ENCODE peak calls at places on chromosomes 12 and 14, in four cellular contexts. A is H9, U is IMR-90, R is H1. B is an unnamed sample.

GRCh38 chr14:23915559-23915958 is 38.0 kb upstream of the DHRS4 start:
- DNase-seq in A (no peak), U (no peak), R (no peak), B (no peak)

GRCh38 chr12:53225635-53226424 is 6.2 kb downstream of the RARG start:
- DNase-seq in A (peak), U (no peak), R (no peak), B (peak)

GRCh38 chr12:55019784-55020183 is at the start of gene NEUROD4:
- DNase-seq in A (peak), U (peak), R (peak), B (peak)

GRCh38 chr12:119176267-119177055 is 2.3 kb upstream of the HSPB8 start:
- DNase-seq in A (peak), U (peak), R (no peak), B (peak)

GRCh38 chr14:75631453-75631831 is 29.2 kb downstream of the ERG28 start:
- DNase-seq in A (peak), U (no peak), R (no peak), B (peak)

GRCh38 chr14:54310151-54310851 is 86.5 kb upstream of the CDKN3 start:
- DNase-seq in A (no peak), U (no peak), R (no peak), B (peak)

GRCh38 chr14:68675233-68675577 is 117.7 kb downstream of the ZFP36L1 start:
- DNase-seq in A (no peak), U (peak), R (no peak), B (no peak)

GRCh38 chr12:10672231-10672868 is 1.5 kb downstream of the STYK1 start:
- DNase-seq in A (no peak), U (no peak), R (no peak), B (no peak)

GRCh38 chr12:64946132-64946829 is 121.8 kb downstream of the TBC1D30 start:
- DNase-seq in A (no peak), U (peak), R (no peak), B (no peak)

GRCh38 chr12:7113389-7113871 is 4.4 kb upstream of the C1RL start:
- DNase-seq in A (no peak), U (peak), R (no peak), B (peak)

DNA sequence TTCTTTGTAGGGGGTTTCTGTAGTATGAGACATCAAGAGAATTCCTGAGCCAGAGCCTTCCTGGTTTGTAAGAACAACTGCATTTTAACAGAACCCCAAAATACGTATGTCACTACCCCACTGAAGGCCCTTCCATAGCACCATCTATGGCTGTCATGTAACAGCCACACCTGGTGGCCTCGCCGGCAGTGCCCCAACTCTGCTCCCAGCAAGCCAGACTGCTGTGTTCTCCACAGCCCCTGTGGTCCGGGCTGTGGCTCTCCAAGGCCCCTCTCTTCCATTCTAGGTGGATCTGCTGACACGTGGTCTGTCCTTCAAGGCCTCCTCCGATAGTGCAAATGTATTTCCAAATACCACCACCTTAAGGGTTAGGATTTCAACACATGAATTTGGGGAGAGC is 9.9 kb upstream of the PPP1R13B start:
- DNase-seq in A (no peak), U (no peak), R (no peak), B (no peak)
- H3K56ac ChIP-seq in A (no peak), U (no peak), R (no peak), B (no peak)

DNA sequence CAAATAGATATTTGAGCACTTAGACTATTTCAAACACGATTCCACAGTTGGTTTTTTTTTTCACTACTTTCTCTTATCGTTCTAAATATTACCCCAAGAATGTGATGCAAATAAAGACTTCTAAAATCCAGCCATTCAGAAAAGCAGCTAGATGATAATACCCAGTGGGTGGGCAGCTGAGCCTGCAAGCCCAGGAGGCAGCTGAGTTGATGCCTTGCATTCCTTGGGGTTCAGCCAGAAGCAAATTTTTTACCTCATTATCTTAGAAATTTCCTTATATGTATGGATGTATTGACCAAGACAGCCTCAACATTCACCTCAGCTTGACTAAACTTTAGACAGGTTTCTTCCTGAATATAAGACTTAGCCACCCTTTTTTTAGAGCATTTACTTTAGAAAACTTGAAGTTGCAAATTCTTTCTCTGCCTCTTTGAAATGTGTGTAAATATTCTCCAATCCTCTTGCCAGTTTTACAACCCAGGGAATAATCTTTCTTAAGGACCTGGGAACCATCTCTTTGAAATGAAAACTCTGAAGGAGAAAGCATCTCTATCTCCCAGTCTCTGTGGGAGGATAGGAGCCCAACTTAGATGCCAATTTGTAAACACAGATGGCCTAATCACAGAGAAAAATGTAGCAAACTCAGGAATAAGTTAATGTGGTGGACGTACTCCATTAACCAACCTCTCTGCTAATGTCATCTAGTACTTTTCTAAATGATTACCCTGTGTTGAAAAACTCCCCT is 52.2 kb upstream of the ANP32D start:
- DNase-seq in A (no peak), U (no peak), R (no peak), B (peak)
- H2BK15ac ChIP-seq in A (no peak), U (no peak), R (no peak), B (no peak)

DNA sequence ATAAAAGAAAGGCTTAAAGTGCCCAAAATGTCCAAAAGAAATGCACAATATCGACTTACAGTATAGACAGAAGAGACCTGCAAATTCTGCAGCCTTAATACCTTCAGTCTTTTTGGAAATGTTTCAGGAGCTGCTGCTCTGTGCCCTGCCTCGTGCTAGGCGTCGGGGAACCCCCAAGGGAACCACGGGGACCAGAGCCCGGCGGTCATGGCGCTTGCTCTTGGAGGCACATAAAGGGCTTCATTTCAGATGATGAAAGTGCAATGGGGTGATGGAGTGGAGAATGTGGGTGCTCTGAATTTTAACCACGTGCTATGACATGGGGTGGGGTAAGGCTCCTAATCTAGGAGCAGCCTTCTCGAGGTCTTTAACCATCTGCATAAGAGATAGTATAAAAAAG is 14.8 kb upstream of the AACS start:
- DNase-seq in A (no peak), U (no peak), R (no peak), B (no peak)
- H3K56ac ChIP-seq in A (no peak), U (no peak), R (no peak), B (no peak)

GRCh38 chr14:105062048-105062433 is 3.2 kb downstream of the GPR132 start:
- DNase-seq in A (no peak), U (no peak), R (no peak), B (no peak)

GRCh38 chr14:105059917-105060565 is 5.2 kb downstream of the GPR132 start:
- DNase-seq in A (no peak), U (no peak), R (no peak), B (no peak)

GRCh38 chr14:105061428-105062047 is 3.7 kb downstream of the GPR132 start:
- DNase-seq in A (no peak), U (no peak), R (no peak), B (no peak)

GRCh38 chr14:105059035-105059916 is 6.0 kb downstream of the GPR132 start:
- DNase-seq in A (peak), U (no peak), R (no peak), B (peak)

GRCh38 chr14:105060751-105061427 is 4.3 kb downstream of the GPR132 start:
- DNase-seq in A (peak), U (no peak), R (no peak), B (no peak)
- H2BK15ac ChIP-seq in A (no peak), U (no peak), R (peak), B (no peak)

DNA sequence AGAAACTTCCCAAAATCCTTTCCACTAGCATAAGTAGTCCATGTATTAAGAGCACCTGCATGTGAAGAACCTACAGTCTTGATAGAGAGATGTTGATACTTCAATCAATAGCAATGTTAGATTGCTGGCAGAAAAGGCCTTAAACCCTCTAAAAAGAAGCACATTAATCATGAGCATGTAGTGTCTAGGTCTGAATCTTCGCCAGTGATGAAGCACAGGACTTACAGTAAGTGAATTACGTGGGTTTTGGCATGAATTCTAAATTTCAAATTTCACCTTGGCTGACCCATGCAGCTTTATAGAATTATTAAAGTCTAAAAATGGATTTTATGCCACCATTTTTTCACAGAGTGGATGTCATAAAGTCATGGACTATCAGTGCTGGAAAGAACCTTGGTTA is 791.6 kb upstream of the NOVA1 start:
- DNase-seq in A (no peak), U (no peak), R (no peak), B (no peak)
- H3K56ac ChIP-seq in A (no peak), U (no peak), R (no peak), B (no peak)

DNA sequence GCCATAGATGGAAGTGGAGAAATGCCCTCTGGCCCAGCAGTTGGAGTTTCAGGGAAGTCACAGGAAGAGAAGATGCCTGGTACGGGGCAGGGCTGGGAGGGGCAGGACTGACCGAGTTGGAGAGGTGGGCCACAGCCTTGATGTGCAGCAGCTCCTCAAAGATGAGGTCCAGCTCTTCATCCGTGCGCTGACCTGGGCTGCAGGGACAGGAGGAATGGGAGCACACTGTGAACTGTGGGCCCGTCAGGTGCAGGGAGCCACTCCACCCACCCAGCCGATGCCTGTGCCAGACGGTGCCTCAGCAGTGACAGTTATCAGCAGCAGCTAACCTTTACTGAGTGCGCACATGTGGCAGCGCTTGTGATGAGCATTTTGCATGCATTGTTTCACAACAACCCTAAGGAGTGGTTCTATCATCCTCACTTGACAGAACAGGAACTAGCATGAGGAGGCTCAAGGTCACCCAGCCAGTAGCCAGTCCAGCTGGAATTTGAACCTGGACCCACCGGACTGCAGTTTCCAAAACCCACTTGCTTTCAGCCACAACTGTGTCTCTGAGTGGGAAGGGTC is 8.4 kb downstream of the RAPGEF3 start:
- DNase-seq in A (no peak), U (no peak), R (no peak), B (no peak)
- H2BK15ac ChIP-seq in A (no peak), U (no peak), R (no peak), B (no peak)

GRCh38 chr14:32099473-32099872 is 22.4 kb downstream of the ARHGAP5 start:
- DNase-seq in A (no peak), U (no peak), R (no peak), B (no peak)
- H3K56ac ChIP-seq in A (no peak), U (no peak), R (no peak), B (no peak)

GRCh38 chr14:74389980-74390379 is 36.0 kb downstream of the SYNDIG1L start:
- DNase-seq in A (no peak), U (no peak), R (no peak), B (no peak)
- H2BK15ac ChIP-seq in A (no peak), U (no peak), R (no peak), B (no peak)

B was measured in mesendoderm.